ENCODE peak calls at places on chromosomes 2 and 18, in ten cellular contexts. One of them, this sample, is unnamed.
A peak's percentile ranks its signal among the peaks of the same experiment; 100 is the strongest.

GRCh38 chr2:216031960-216032689 is 18.8 kb upstream of the MREG start:
- DNase-seq in stromal cell of bone marrow: peak; percentile 72
- DNase-seq in lower leg skin: no peak
- DNase-seq in A549: no peak
- DNase-seq in RWPE1: peak; percentile 14
- DNase-seq in fibroblast of villous mesenchyme: peak; percentile 75
- DNase-seq in astrocyte of the spinal cord: peak; percentile 87
- DNase-seq in neuronal stem cell: no peak
- DNase-seq in AG09309: peak; percentile 65
- DNase-seq in putamen: peak; percentile 31
- DNase-seq in this sample: peak; percentile 43

GRCh38 chr18:79496978-79497637 is 101.4 kb downstream of the NFATC1 start:
- DNase-seq in AG09309: no peak
- DNase-seq in putamen: peak; percentile 38
- DNase-seq in stromal cell of bone marrow: no peak
- DNase-seq in neuronal stem cell: no peak
- DNase-seq in astrocyte of the spinal cord: peak; percentile 73
- DNase-seq in RWPE1: no peak
- DNase-seq in fibroblast of villous mesenchyme: peak; percentile 86
- DNase-seq in A549: no peak
- DNase-seq in lower leg skin: no peak
- DNase-seq in this sample: no peak

GRCh38 chr2:204012081-204012653 is 75.6 kb downstream of the ICOS start:
- DNase-seq in astrocyte of the spinal cord: no peak
- DNase-seq in RWPE1: peak; percentile 47
- DNase-seq in lower leg skin: peak; percentile 26
- DNase-seq in fibroblast of villous mesenchyme: no peak
- DNase-seq in putamen: peak; percentile 38
- DNase-seq in A549: no peak
- DNase-seq in AG09309: no peak
- DNase-seq in neuronal stem cell: no peak
- DNase-seq in stromal cell of bone marrow: peak; percentile 25
- DNase-seq in this sample: no peak

GRCh38 chr2:85814802-85815550 is 61.2 kb downstream of the ATOH8 start:
- DNase-seq in fibroblast of villous mesenchyme: no peak
- DNase-seq in AG09309: no peak
- DNase-seq in putamen: no peak
- DNase-seq in astrocyte of the spinal cord: no peak
- DNase-seq in RWPE1: no peak
- DNase-seq in lower leg skin: no peak
- DNase-seq in neuronal stem cell: no peak
- DNase-seq in A549: no peak
- DNase-seq in stromal cell of bone marrow: no peak
- DNase-seq in this sample: no peak

GRCh38 chr2:229611360-229611759 is 103.0 kb downstream of the DNER start:
- DNase-seq in astrocyte of the spinal cord: no peak
- DNase-seq in stromal cell of bone marrow: no peak
- DNase-seq in A549: no peak
- DNase-seq in fibroblast of villous mesenchyme: no peak
- DNase-seq in neuronal stem cell: no peak
- DNase-seq in lower leg skin: no peak
- DNase-seq in RWPE1: no peak
- DNase-seq in AG09309: no peak
- DNase-seq in putamen: no peak
- DNase-seq in this sample: no peak

GRCh38 chr2:164981217-164981990 is 26.1 kb upstream of the SLC38A11 start:
- DNase-seq in neuronal stem cell: no peak
- DNase-seq in putamen: no peak
- DNase-seq in astrocyte of the spinal cord: peak; percentile 53
- DNase-seq in RWPE1: no peak
- DNase-seq in AG09309: no peak
- DNase-seq in stromal cell of bone marrow: no peak
- DNase-seq in A549: no peak
- DNase-seq in fibroblast of villous mesenchyme: peak; percentile 59
- DNase-seq in lower leg skin: no peak
- DNase-seq in this sample: no peak

GRCh38 chr2:158458617-158458920 is 1.8 kb downstream of the PKP4 start:
- DNase-seq in stromal cell of bone marrow: no peak
- DNase-seq in lower leg skin: no peak
- DNase-seq in neuronal stem cell: no peak
- DNase-seq in AG09309: no peak
- DNase-seq in putamen: peak; percentile 71
- DNase-seq in RWPE1: no peak
- DNase-seq in fibroblast of villous mesenchyme: no peak
- DNase-seq in A549: no peak
- DNase-seq in astrocyte of the spinal cord: no peak
- DNase-seq in this sample: no peak

GRCh38 chr2:186459009-186459408 is 27.1 kb upstream of the ZC3H15 start:
- DNase-seq in A549: no peak
- DNase-seq in putamen: no peak
- DNase-seq in astrocyte of the spinal cord: peak; percentile 10
- DNase-seq in lower leg skin: no peak
- DNase-seq in fibroblast of villous mesenchyme: peak; percentile 15
- DNase-seq in stromal cell of bone marrow: no peak
- DNase-seq in neuronal stem cell: no peak
- DNase-seq in AG09309: no peak
- DNase-seq in RWPE1: no peak
- DNase-seq in this sample: no peak

GRCh38 chr2:61255580-61256437 is 93.8 kb downstream of the C2orf74 start:
- DNase-seq in A549: no peak
- DNase-seq in RWPE1: peak; percentile 53
- DNase-seq in stromal cell of bone marrow: peak; percentile 30
- DNase-seq in putamen: no peak
- DNase-seq in neuronal stem cell: no peak
- DNase-seq in lower leg skin: no peak
- DNase-seq in AG09309: peak; percentile 61
- DNase-seq in astrocyte of the spinal cord: peak; percentile 58
- DNase-seq in fibroblast of villous mesenchyme: peak; percentile 78
- DNase-seq in this sample: peak; percentile 32